ENCODE peak calls at places on chromosomes 13 and 19, in four cellular contexts. One of them, this sample, is unnamed.

GRCh38 chr13:102847272-102848234 is 1.7 kb downstream of the ERCC5 start:
- DNase-seq in CD8-positive, alpha-beta memory T cell: no peak
- DNase-seq in A673: peak; percentile 61
- DNase-seq in right lobe of liver: no peak
- DNase-seq in this sample: peak; percentile 30

GRCh38 chr13:23378009-23378632 is 55.4 kb downstream of the SACS start:
- DNase-seq in CD8-positive, alpha-beta memory T cell: no peak
- DNase-seq in A673: peak; percentile 38
- DNase-seq in right lobe of liver: no peak
- DNase-seq in this sample: peak; percentile 57

GRCh38 chr13:26050568-26051230 is 1.1 kb downstream of the SHISA2 start:
- DNase-seq in CD8-positive, alpha-beta memory T cell: no peak
- DNase-seq in A673: peak; percentile 28
- DNase-seq in right lobe of liver: no peak
- DNase-seq in this sample: no peak

GRCh38 chr19:6718111-6718740 is 2.2 kb downstream of the C3 start:
- DNase-seq in CD8-positive, alpha-beta memory T cell: no peak
- DNase-seq in A673: no peak
- DNase-seq in right lobe of liver: peak; percentile 38
- DNase-seq in this sample: no peak

GRCh38 chr19:45782162-45782623 is at the start of gene DMPK:
- DNase-seq in CD8-positive, alpha-beta memory T cell: no peak
- DNase-seq in A673: no peak
- DNase-seq in right lobe of liver: no peak
- DNase-seq in this sample: peak; percentile 67

GRCh38 chr13:111853766-111854165 is 213.2 kb upstream of the SOX1 start:
- DNase-seq in CD8-positive, alpha-beta memory T cell: no peak
- DNase-seq in A673: no peak
- DNase-seq in right lobe of liver: no peak
- DNase-seq in this sample: no peak

GRCh38 chr19:513368-514165 is 6.3 kb downstream of the TPGS1 start:
- DNase-seq in CD8-positive, alpha-beta memory T cell: no peak
- DNase-seq in A673: no peak
- DNase-seq in right lobe of liver: no peak
- DNase-seq in this sample: no peak

GRCh38 chr13:76620036-76620435 is 266.2 kb downstream of the KCTD12 start:
- DNase-seq in CD8-positive, alpha-beta memory T cell: no peak
- DNase-seq in A673: no peak
- DNase-seq in right lobe of liver: no peak
- DNase-seq in this sample: no peak

GRCh38 chr19:38391911-38392464 is 3.5 kb downstream of the SPRED3 start:
- DNase-seq in CD8-positive, alpha-beta memory T cell: no peak
- DNase-seq in A673: no peak
- DNase-seq in right lobe of liver: no peak
- DNase-seq in this sample: no peak

GRCh38 chr13:113848431-113849260 is 15.2 kb downstream of the GAS6 start:
- DNase-seq in CD8-positive, alpha-beta memory T cell: no peak
- DNase-seq in A673: no peak
- DNase-seq in right lobe of liver: no peak
- DNase-seq in this sample: no peak

GRCh38 chr13:25231537-25231936 is 55.8 kb downstream of the MTMR6 start:
- DNase-seq in CD8-positive, alpha-beta memory T cell: no peak
- DNase-seq in A673: no peak
- DNase-seq in right lobe of liver: no peak
- DNase-seq in this sample: no peak

GRCh38 chr13:75850915-75851314 is 214.8 kb downstream of the LMO7 start:
- DNase-seq in CD8-positive, alpha-beta memory T cell: no peak
- DNase-seq in A673: peak; percentile 10
- DNase-seq in right lobe of liver: no peak
- DNase-seq in this sample: no peak

GRCh38 chr19:35310331-35310730 is 18.4 kb downstream of the MAG start:
- DNase-seq in CD8-positive, alpha-beta memory T cell: no peak
- DNase-seq in A673: no peak
- DNase-seq in right lobe of liver: no peak
- DNase-seq in this sample: peak; percentile 23

GRCh38 chr13:34513526-34513925 is 428.5 kb upstream of the NBEA start:
- DNase-seq in CD8-positive, alpha-beta memory T cell: no peak
- DNase-seq in A673: no peak
- DNase-seq in right lobe of liver: no peak
- DNase-seq in this sample: no peak

GRCh38 chr13:111936267-111936925 is 130.6 kb upstream of the SOX1 start:
- DNase-seq in CD8-positive, alpha-beta memory T cell: no peak
- DNase-seq in A673: no peak
- DNase-seq in right lobe of liver: no peak
- DNase-seq in this sample: no peak

GRCh38 chr13:29754486-29754806 is 96.0 kb downstream of the UBL3 start:
- DNase-seq in CD8-positive, alpha-beta memory T cell: no peak
- DNase-seq in A673: peak; percentile 71
- DNase-seq in right lobe of liver: no peak
- DNase-seq in this sample: no peak

GRCh38 chr19:55622242-55622969 is 2.0 kb downstream of the ZNF784 start:
- DNase-seq in CD8-positive, alpha-beta memory T cell: peak; percentile 36
- DNase-seq in A673: no peak
- DNase-seq in right lobe of liver: no peak
- DNase-seq in this sample: peak; percentile 50

GRCh38 chr13:85099245-85099644 is 700.0 kb downstream of the SLITRK6 start:
- DNase-seq in CD8-positive, alpha-beta memory T cell: no peak
- DNase-seq in A673: no peak
- DNase-seq in right lobe of liver: no peak
- DNase-seq in this sample: no peak

GRCh38 chr19:33143897-33144405 is 12.0 kb downstream of the WDR88 start:
- DNase-seq in CD8-positive, alpha-beta memory T cell: peak; percentile 72
- DNase-seq in A673: peak; percentile 68
- DNase-seq in right lobe of liver: peak; percentile 51
- DNase-seq in this sample: peak; percentile 77

GRCh38 chr13:113897161-113897560 is 33.3 kb upstream of the GAS6 start:
- DNase-seq in CD8-positive, alpha-beta memory T cell: no peak
- DNase-seq in A673: no peak
- DNase-seq in right lobe of liver: no peak
- DNase-seq in this sample: peak; percentile 11

GRCh38 chr19:45130888-45131615 is 29.7 kb downstream of the NKPD1 start:
- DNase-seq in CD8-positive, alpha-beta memory T cell: no peak
- DNase-seq in A673: peak; percentile 43
- DNase-seq in right lobe of liver: peak; percentile 47
- DNase-seq in this sample: peak; percentile 64

GRCh38 chr19:7734220-7735203 is 2.6 kb upstream of the CLEC4G start:
- DNase-seq in CD8-positive, alpha-beta memory T cell: no peak
- DNase-seq in A673: no peak
- DNase-seq in right lobe of liver: no peak
- DNase-seq in this sample: no peak

GRCh38 chr13:42039457-42039945 is 8.9 kb upstream of the DGKH start:
- DNase-seq in CD8-positive, alpha-beta memory T cell: no peak
- DNase-seq in A673: no peak
- DNase-seq in right lobe of liver: no peak
- DNase-seq in this sample: no peak

GRCh38 chr13:95956589-95957148 is 96.5 kb downstream of the UGGT2 start:
- DNase-seq in CD8-positive, alpha-beta memory T cell: no peak
- DNase-seq in A673: no peak
- DNase-seq in right lobe of liver: no peak
- DNase-seq in this sample: no peak

GRCh38 chr13:86729206-86729605 is 930.0 kb upstream of the SLITRK6 start:
- DNase-seq in CD8-positive, alpha-beta memory T cell: no peak
- DNase-seq in A673: no peak
- DNase-seq in right lobe of liver: no peak
- DNase-seq in this sample: no peak

GRCh38 chr13:22777207-22777606 is 403.6 kb upstream of the SGCG start:
- DNase-seq in CD8-positive, alpha-beta memory T cell: no peak
- DNase-seq in A673: peak; percentile 90
- DNase-seq in right lobe of liver: no peak
- DNase-seq in this sample: no peak

GRCh38 chr19:18439025-18439909 is 1.3 kb upstream of the ISYNA1 start:
- DNase-seq in CD8-positive, alpha-beta memory T cell: no peak
- DNase-seq in A673: peak; percentile 78
- DNase-seq in right lobe of liver: peak; percentile 70
- DNase-seq in this sample: peak; percentile 93

GRCh38 chr19:48637948-48638830 is 1.0 kb upstream of the DBP start:
- DNase-seq in CD8-positive, alpha-beta memory T cell: peak; percentile 93
- DNase-seq in A673: peak; percentile 96
- DNase-seq in right lobe of liver: peak; percentile 65
- DNase-seq in this sample: peak; percentile 88

GRCh38 chr13:74084375-74084902 is 49.8 kb downstream of the KLF12 start:
- DNase-seq in CD8-positive, alpha-beta memory T cell: no peak
- DNase-seq in A673: no peak
- DNase-seq in right lobe of liver: no peak
- DNase-seq in this sample: no peak

GRCh38 chr13:74082741-74083160 is 51.5 kb downstream of the KLF12 start:
- DNase-seq in CD8-positive, alpha-beta memory T cell: no peak
- DNase-seq in A673: no peak
- DNase-seq in right lobe of liver: no peak
- DNase-seq in this sample: no peak

GRCh38 chr13:74077847-74078246 is 56.4 kb downstream of the KLF12 start:
- DNase-seq in CD8-positive, alpha-beta memory T cell: no peak
- DNase-seq in A673: no peak
- DNase-seq in right lobe of liver: no peak
- DNase-seq in this sample: no peak

GRCh38 chr13:74077375-74077774 is 56.8 kb downstream of the KLF12 start:
- DNase-seq in CD8-positive, alpha-beta memory T cell: no peak
- DNase-seq in A673: no peak
- DNase-seq in right lobe of liver: no peak
- DNase-seq in this sample: no peak

GRCh38 chr13:74080762-74081161 is 53.4 kb downstream of the KLF12 start:
- DNase-seq in CD8-positive, alpha-beta memory T cell: no peak
- DNase-seq in A673: no peak
- DNase-seq in right lobe of liver: no peak
- DNase-seq in this sample: no peak
- H3K4me1 ChIP-seq in CD8-positive, alpha-beta memory T cell: peaks cover 18% of the 10 kb centered on the region
- H3K4me1 ChIP-seq in A673: peaks cover 6% of the 10 kb centered on the region
- H3K4me1 ChIP-seq in right lobe of liver: peaks cover 23% of the 10 kb centered on the region
- H3K4me1 ChIP-seq in this sample: no peaks in the 10 kb centered on the region

GRCh38 chr19:2460245-2460644 is 3.5 kb upstream of the LMNB2 start:
- DNase-seq in CD8-positive, alpha-beta memory T cell: no peak
- DNase-seq in A673: no peak
- DNase-seq in right lobe of liver: no peak
- DNase-seq in this sample: no peak
- H3K4me1 ChIP-seq in CD8-positive, alpha-beta memory T cell: peaks cover 20% of the 10 kb centered on the region
- H3K4me1 ChIP-seq in A673: peaks cover 17% of the 10 kb centered on the region
- H3K4me1 ChIP-seq in right lobe of liver: peaks cover 33% of the 10 kb centered on the region
- H3K4me1 ChIP-seq in this sample: peaks cover 24% of the 10 kb centered on the region

GRCh38 chr19:17112700-17113099 is 37.1 kb downstream of the MYO9B start:
- DNase-seq in CD8-positive, alpha-beta memory T cell: no peak
- DNase-seq in A673: no peak
- DNase-seq in right lobe of liver: peak; percentile 80
- DNase-seq in this sample: peak; percentile 54
- H3K4me1 ChIP-seq in CD8-positive, alpha-beta memory T cell: peaks cover 11% of the 10 kb centered on the region
- H3K4me1 ChIP-seq in A673: peaks cover 27% of the 10 kb centered on the region
- H3K4me1 ChIP-seq in right lobe of liver: peaks cover 43% of the 10 kb centered on the region
- H3K4me1 ChIP-seq in this sample: peaks cover 26% of the 10 kb centered on the region

DNA sequence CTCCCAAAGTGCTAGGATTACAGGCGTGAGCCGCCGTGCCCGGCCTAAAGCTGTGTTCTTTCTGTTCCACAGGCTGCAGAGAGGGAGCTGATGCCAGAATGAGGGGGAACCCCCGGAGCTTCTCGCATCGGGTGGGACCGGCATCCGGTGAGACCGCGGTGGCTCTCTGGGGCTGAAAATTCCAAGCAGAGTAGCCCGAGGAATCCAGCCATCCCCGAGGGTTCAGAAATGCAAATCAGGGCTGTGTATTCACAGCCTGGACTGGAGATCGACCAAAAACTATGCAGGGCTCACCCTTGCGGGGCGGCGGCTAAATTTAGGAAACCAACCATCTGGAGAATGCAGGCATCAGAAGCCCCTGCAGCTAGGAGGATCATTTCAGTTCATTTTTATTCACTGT is 99.2 kb downstream of the GNG7 start:
- DNase-seq in CD8-positive, alpha-beta memory T cell: peak; percentile 28
- DNase-seq in A673: no peak
- DNase-seq in right lobe of liver: no peak
- DNase-seq in this sample: no peak
- H3K4me1 ChIP-seq in CD8-positive, alpha-beta memory T cell: peaks cover 19% of the 10 kb centered on the region
- H3K4me1 ChIP-seq in A673: peaks cover 22% of the 10 kb centered on the region
- H3K4me1 ChIP-seq in right lobe of liver: peaks cover 24% of the 10 kb centered on the region
- H3K4me1 ChIP-seq in this sample: peaks cover 15% of the 10 kb centered on the region

GRCh38 chr13:20776751-20777150 is 3.0 kb upstream of the EEF1AKMT1 start:
- DNase-seq in CD8-positive, alpha-beta memory T cell: no peak
- DNase-seq in A673: no peak
- DNase-seq in right lobe of liver: no peak
- DNase-seq in this sample: no peak

GRCh38 chr13:20780318-20780717 is 6.6 kb upstream of the EEF1AKMT1 start:
- DNase-seq in CD8-positive, alpha-beta memory T cell: no peak
- DNase-seq in A673: no peak
- DNase-seq in right lobe of liver: no peak
- DNase-seq in this sample: no peak

GRCh38 chr13:20782116-20782708 is 8.5 kb upstream of the EEF1AKMT1 start:
- DNase-seq in CD8-positive, alpha-beta memory T cell: no peak
- DNase-seq in A673: no peak
- DNase-seq in right lobe of liver: no peak
- DNase-seq in this sample: no peak

GRCh38 chr13:20775961-20776360 is 2.2 kb upstream of the EEF1AKMT1 start:
- DNase-seq in CD8-positive, alpha-beta memory T cell: no peak
- DNase-seq in A673: no peak
- DNase-seq in right lobe of liver: no peak
- DNase-seq in this sample: no peak

DNA sequence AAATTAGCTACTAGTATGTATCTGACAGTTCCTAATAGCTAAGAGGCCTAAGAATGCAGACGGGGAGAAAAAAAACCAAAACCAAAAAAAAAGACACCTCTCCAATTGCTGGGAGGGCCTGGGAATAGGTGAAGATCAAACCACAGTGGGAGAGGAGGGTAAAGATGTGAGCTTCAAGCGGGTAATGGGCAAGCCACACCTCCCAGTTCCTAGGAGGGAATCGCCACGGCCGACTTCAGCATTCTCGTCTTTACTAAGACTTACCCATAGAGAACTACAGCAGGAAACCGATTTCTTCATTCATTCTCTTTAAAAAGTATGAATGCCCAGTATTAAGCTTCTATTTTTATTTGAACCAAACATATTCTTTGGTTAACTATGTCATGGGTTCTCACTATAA is 5.6 kb upstream of the EEF1AKMT1 start:
- DNase-seq in CD8-positive, alpha-beta memory T cell: no peak
- DNase-seq in A673: no peak
- DNase-seq in right lobe of liver: no peak
- DNase-seq in this sample: no peak
- H3K4me1 ChIP-seq in CD8-positive, alpha-beta memory T cell: peaks cover 1% of the 10 kb centered on the region
- H3K4me1 ChIP-seq in A673: no peaks in the 10 kb centered on the region
- H3K4me1 ChIP-seq in right lobe of liver: no peaks in the 10 kb centered on the region
- H3K4me1 ChIP-seq in this sample: no peaks in the 10 kb centered on the region

DNA sequence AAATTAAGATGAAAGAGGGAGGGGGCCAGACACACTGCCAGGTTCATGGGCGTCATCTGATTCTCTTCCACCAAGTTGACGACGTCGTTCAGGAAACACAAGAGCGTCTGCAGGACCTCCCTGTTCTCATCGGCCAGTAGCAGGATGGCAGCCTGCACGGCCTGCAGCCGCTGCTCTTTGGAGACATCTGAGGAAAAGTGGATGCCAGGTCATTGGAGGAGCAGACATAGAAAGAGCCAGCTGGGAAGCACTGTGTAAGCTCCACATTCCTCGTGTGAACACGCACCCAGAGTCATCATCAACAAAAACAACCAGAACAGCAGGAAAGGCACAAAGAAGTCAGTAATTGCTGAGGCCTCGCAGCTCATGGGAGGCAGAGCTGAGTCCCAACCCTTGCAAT is 96.5 kb downstream of the KL start:
- DNase-seq in CD8-positive, alpha-beta memory T cell: no peak
- DNase-seq in A673: no peak
- DNase-seq in right lobe of liver: no peak
- DNase-seq in this sample: no peak
- H3K4me1 ChIP-seq in CD8-positive, alpha-beta memory T cell: no peaks in the 10 kb centered on the region
- H3K4me1 ChIP-seq in A673: peaks cover 36% of the 10 kb centered on the region
- H3K4me1 ChIP-seq in right lobe of liver: peaks cover 22% of the 10 kb centered on the region
- H3K4me1 ChIP-seq in this sample: peaks cover 48% of the 10 kb centered on the region